ENCODE peak calls at places on chromosomes 13 and 19, in five cellular contexts. One of them, this sample, is unnamed.

GRCh38 chr19:31263317-31263716 is 85.9 kb downstream of the TSHZ3 start:
- DNase-seq in tibial artery: peak
- DNase-seq in breast epithelium: no peak
- DNase-seq in stimulated activated CD4-positive, alpha-beta T cell treated with anti-CD3 and anti-CD28 coated beads, Interleukin-1b, Interleukin-23, amount 100 ng/mL, for 1 hour: no peak
- DNase-seq in activated CD4-positive, alpha-beta memory T cell treated with anti-CD3 and anti-CD28 coated beads, Interleukin-2, amount 10 ng/mL, durations not matched to agents 7 days and 5 days: no peak
- DNase-seq in this sample: no peak

GRCh38 chr19:43446746-43447489 is 18.5 kb downstream of the LYPD3 start:
- DNase-seq in tibial artery: peak
- DNase-seq in breast epithelium: peak
- DNase-seq in stimulated activated CD4-positive, alpha-beta T cell treated with anti-CD3 and anti-CD28 coated beads, Interleukin-1b, Interleukin-23, amount 100 ng/mL, for 1 hour: peak
- DNase-seq in activated CD4-positive, alpha-beta memory T cell treated with anti-CD3 and anti-CD28 coated beads, Interleukin-2, amount 10 ng/mL, durations not matched to agents 7 days and 5 days: peak
- DNase-seq in this sample: peak

GRCh38 chr13:46010148-46010547 is 42.4 kb downstream of the ZC3H13 start:
- DNase-seq in tibial artery: no peak
- DNase-seq in breast epithelium: no peak
- DNase-seq in stimulated activated CD4-positive, alpha-beta T cell treated with anti-CD3 and anti-CD28 coated beads, Interleukin-1b, Interleukin-23, amount 100 ng/mL, for 1 hour: no peak
- DNase-seq in activated CD4-positive, alpha-beta memory T cell treated with anti-CD3 and anti-CD28 coated beads, Interleukin-2, amount 10 ng/mL, durations not matched to agents 7 days and 5 days: no peak
- DNase-seq in this sample: no peak

GRCh38 chr19:1457031-1457739 is 7.3 kb downstream of the APC2 start:
- DNase-seq in tibial artery: no peak
- DNase-seq in breast epithelium: no peak
- DNase-seq in stimulated activated CD4-positive, alpha-beta T cell treated with anti-CD3 and anti-CD28 coated beads, Interleukin-1b, Interleukin-23, amount 100 ng/mL, for 1 hour: no peak
- DNase-seq in activated CD4-positive, alpha-beta memory T cell treated with anti-CD3 and anti-CD28 coated beads, Interleukin-2, amount 10 ng/mL, durations not matched to agents 7 days and 5 days: no peak
- DNase-seq in this sample: no peak

GRCh38 chr19:53945441-53945840 is 17.3 kb upstream of the CACNG8 start:
- DNase-seq in tibial artery: no peak
- DNase-seq in breast epithelium: no peak
- DNase-seq in stimulated activated CD4-positive, alpha-beta T cell treated with anti-CD3 and anti-CD28 coated beads, Interleukin-1b, Interleukin-23, amount 100 ng/mL, for 1 hour: no peak
- DNase-seq in activated CD4-positive, alpha-beta memory T cell treated with anti-CD3 and anti-CD28 coated beads, Interleukin-2, amount 10 ng/mL, durations not matched to agents 7 days and 5 days: no peak
- DNase-seq in this sample: no peak

GRCh38 chr19:48617146-48617937 is 1.6 kb downstream of the RPL18 start:
- DNase-seq in tibial artery: peak
- DNase-seq in breast epithelium: no peak
- DNase-seq in stimulated activated CD4-positive, alpha-beta T cell treated with anti-CD3 and anti-CD28 coated beads, Interleukin-1b, Interleukin-23, amount 100 ng/mL, for 1 hour: no peak
- DNase-seq in activated CD4-positive, alpha-beta memory T cell treated with anti-CD3 and anti-CD28 coated beads, Interleukin-2, amount 10 ng/mL, durations not matched to agents 7 days and 5 days: no peak
- DNase-seq in this sample: no peak

GRCh38 chr19:19537321-19538048 is 580 bp upstream of the CILP2 start:
- DNase-seq in tibial artery: no peak
- DNase-seq in breast epithelium: no peak
- DNase-seq in stimulated activated CD4-positive, alpha-beta T cell treated with anti-CD3 and anti-CD28 coated beads, Interleukin-1b, Interleukin-23, amount 100 ng/mL, for 1 hour: no peak
- DNase-seq in activated CD4-positive, alpha-beta memory T cell treated with anti-CD3 and anti-CD28 coated beads, Interleukin-2, amount 10 ng/mL, durations not matched to agents 7 days and 5 days: no peak
- DNase-seq in this sample: no peak

GRCh38 chr13:89688908-89689307 is 1658.6 kb upstream of the MIR17HG start:
- DNase-seq in tibial artery: no peak
- DNase-seq in breast epithelium: no peak
- DNase-seq in stimulated activated CD4-positive, alpha-beta T cell treated with anti-CD3 and anti-CD28 coated beads, Interleukin-1b, Interleukin-23, amount 100 ng/mL, for 1 hour: no peak
- DNase-seq in activated CD4-positive, alpha-beta memory T cell treated with anti-CD3 and anti-CD28 coated beads, Interleukin-2, amount 10 ng/mL, durations not matched to agents 7 days and 5 days: no peak
- DNase-seq in this sample: no peak

GRCh38 chr13:51614350-51614786 is 30.1 kb downstream of the WDFY2 start:
- DNase-seq in tibial artery: no peak
- DNase-seq in breast epithelium: no peak
- DNase-seq in stimulated activated CD4-positive, alpha-beta T cell treated with anti-CD3 and anti-CD28 coated beads, Interleukin-1b, Interleukin-23, amount 100 ng/mL, for 1 hour: peak
- DNase-seq in activated CD4-positive, alpha-beta memory T cell treated with anti-CD3 and anti-CD28 coated beads, Interleukin-2, amount 10 ng/mL, durations not matched to agents 7 days and 5 days: peak
- DNase-seq in this sample: no peak

GRCh38 chr19:1068111-1069001 is 1.4 kb downstream of the ARHGAP45 start:
- DNase-seq in tibial artery: no peak
- DNase-seq in breast epithelium: no peak
- DNase-seq in stimulated activated CD4-positive, alpha-beta T cell treated with anti-CD3 and anti-CD28 coated beads, Interleukin-1b, Interleukin-23, amount 100 ng/mL, for 1 hour: no peak
- DNase-seq in activated CD4-positive, alpha-beta memory T cell treated with anti-CD3 and anti-CD28 coated beads, Interleukin-2, amount 10 ng/mL, durations not matched to agents 7 days and 5 days: peak
- DNase-seq in this sample: no peak

GRCh38 chr13:113491418-113491883 is 940 bp upstream of the DCUN1D2 start:
- DNase-seq in tibial artery: no peak
- DNase-seq in breast epithelium: no peak
- DNase-seq in stimulated activated CD4-positive, alpha-beta T cell treated with anti-CD3 and anti-CD28 coated beads, Interleukin-1b, Interleukin-23, amount 100 ng/mL, for 1 hour: no peak
- DNase-seq in activated CD4-positive, alpha-beta memory T cell treated with anti-CD3 and anti-CD28 coated beads, Interleukin-2, amount 10 ng/mL, durations not matched to agents 7 days and 5 days: no peak
- DNase-seq in this sample: no peak

GRCh38 chr13:64684685-64685431 is 2545.3 kb downstream of the PCDH9 start:
- DNase-seq in tibial artery: no peak
- DNase-seq in breast epithelium: no peak
- DNase-seq in stimulated activated CD4-positive, alpha-beta T cell treated with anti-CD3 and anti-CD28 coated beads, Interleukin-1b, Interleukin-23, amount 100 ng/mL, for 1 hour: no peak
- DNase-seq in activated CD4-positive, alpha-beta memory T cell treated with anti-CD3 and anti-CD28 coated beads, Interleukin-2, amount 10 ng/mL, durations not matched to agents 7 days and 5 days: no peak
- DNase-seq in this sample: no peak

GRCh38 chr19:18141031-18141430 is 11.9 kb upstream of the PIK3R2 start:
- DNase-seq in tibial artery: no peak
- DNase-seq in breast epithelium: no peak
- DNase-seq in stimulated activated CD4-positive, alpha-beta T cell treated with anti-CD3 and anti-CD28 coated beads, Interleukin-1b, Interleukin-23, amount 100 ng/mL, for 1 hour: no peak
- DNase-seq in activated CD4-positive, alpha-beta memory T cell treated with anti-CD3 and anti-CD28 coated beads, Interleukin-2, amount 10 ng/mL, durations not matched to agents 7 days and 5 days: no peak
- DNase-seq in this sample: no peak

GRCh38 chr19:48121909-48122371 is 11.3 kb upstream of the PLA2G4C start:
- DNase-seq in tibial artery: no peak
- DNase-seq in breast epithelium: peak
- DNase-seq in stimulated activated CD4-positive, alpha-beta T cell treated with anti-CD3 and anti-CD28 coated beads, Interleukin-1b, Interleukin-23, amount 100 ng/mL, for 1 hour: no peak
- DNase-seq in activated CD4-positive, alpha-beta memory T cell treated with anti-CD3 and anti-CD28 coated beads, Interleukin-2, amount 10 ng/mL, durations not matched to agents 7 days and 5 days: no peak
- DNase-seq in this sample: no peak

GRCh38 chr19:29583196-29584006 is 22.7 kb upstream of the POP4 start:
- DNase-seq in tibial artery: no peak
- DNase-seq in breast epithelium: no peak
- DNase-seq in stimulated activated CD4-positive, alpha-beta T cell treated with anti-CD3 and anti-CD28 coated beads, Interleukin-1b, Interleukin-23, amount 100 ng/mL, for 1 hour: no peak
- DNase-seq in activated CD4-positive, alpha-beta memory T cell treated with anti-CD3 and anti-CD28 coated beads, Interleukin-2, amount 10 ng/mL, durations not matched to agents 7 days and 5 days: no peak
- DNase-seq in this sample: no peak

This sample was measured in NCI-H187.